ENCODE peak calls at places on chromosome 5, in eight cellular contexts. G, Q, O, X, Z, Y, A and C are unnamed samples.

GRCh38 chr5:13478831-13479465 is 465.5 kb downstream of the DNAH5 start:
- DNase-seq in G (peak), Q (peak), O (no peak), X (peak), Z (no peak), Y (peak), A (peak), C (peak)

GRCh38 chr5:174157048-174157447 is 111.5 kb downstream of the NSG2 start:
- DNase-seq in G (no peak), Q (no peak), O (no peak), X (no peak), Z (no peak), Y (no peak), A (no peak), C (no peak)

GRCh38 chr5:102539598-102539997 is 40.8 kb upstream of the SLCO6A1 start:
- DNase-seq in G (no peak), Q (no peak), O (no peak), X (no peak), Z (no peak), Y (no peak), A (no peak), C (no peak)

GRCh38 chr5:161230222-161230621 is 316.3 kb downstream of the GABRB2 start:
- DNase-seq in G (no peak), Q (peak), O (no peak), X (peak), Z (peak), Y (peak), A (peak), C (peak)

GRCh38 chr5:181190711-181191525 is 14.1 kb downstream of the TRIM7 start:
- DNase-seq in G (peak), Q (no peak), O (no peak), X (no peak), Z (peak), Y (no peak), A (no peak), C (peak)

GRCh38 chr5:59799668-59800374 is 93.7 kb downstream of the PDE4D start:
- DNase-seq in G (peak), Q (no peak), O (no peak), X (peak), Z (no peak), Y (peak), A (peak), C (peak)

GRCh38 chr5:132592521-132592920 is 35.7 kb downstream of the RAD50 start:
- DNase-seq in G (no peak), Q (no peak), O (no peak), X (no peak), Z (no peak), Y (no peak), A (no peak), C (peak)

GRCh38 chr5:16791036-16791705 is 144.9 kb downstream of the MYO10 start:
- DNase-seq in G (peak), Q (no peak), O (no peak), X (peak), Z (no peak), Y (peak), A (peak), C (peak)

GRCh38 chr5:36367524-36367923 is 65.8 kb upstream of the RANBP3L start:
- DNase-seq in G (no peak), Q (no peak), O (no peak), X (no peak), Z (no peak), Y (peak), A (no peak), C (peak)

GRCh38 chr5:103674739-103675138 is 112.2 kb upstream of the NUDT12 start:
- DNase-seq in G (no peak), Q (no peak), O (no peak), X (peak), Z (no peak), Y (no peak), A (no peak), C (no peak)

GRCh38 chr5:83632874-83633273 is 87.8 kb downstream of the HAPLN1 start:
- DNase-seq in G (peak), Q (no peak), O (no peak), X (no peak), Z (no peak), Y (no peak), A (no peak), C (peak)

GRCh38 chr5:12204761-12205160 is 300.5 kb upstream of the CTNND2 start:
- DNase-seq in G (no peak), Q (no peak), O (no peak), X (no peak), Z (no peak), Y (no peak), A (no peak), C (no peak)

GRCh38 chr5:132008163-132008473 is 3.3 kb downstream of the ACSL6 start:
- DNase-seq in G (no peak), Q (no peak), O (no peak), X (no peak), Z (no peak), Y (no peak), A (no peak), C (peak)

GRCh38 chr5:141515141-141515540 is 26.3 kb downstream of the PCDHGC5 start:
- DNase-seq in G (no peak), Q (no peak), O (no peak), X (no peak), Z (no peak), Y (no peak), A (no peak), C (no peak)

GRCh38 chr5:73692166-73692640 is 66.2 kb downstream of the ARHGEF28 start:
- DNase-seq in G (no peak), Q (no peak), O (no peak), X (no peak), Z (no peak), Y (no peak), A (no peak), C (no peak)

GRCh38 chr5:39379683-39380082 is 15.4 kb upstream of the C9 start:
- DNase-seq in G (no peak), Q (no peak), O (no peak), X (no peak), Z (no peak), Y (no peak), A (no peak), C (no peak)

GRCh38 chr5:149264432-149265069 is 7.1 kb upstream of the AFAP1L1 start:
- DNase-seq in G (no peak), Q (peak), O (no peak), X (no peak), Z (peak), Y (peak), A (peak), C (peak)

GRCh38 chr5:81425569-81425968 is 31.6 kb upstream of the ACOT12 start:
- DNase-seq in G (peak), Q (no peak), O (no peak), X (peak), Z (no peak), Y (no peak), A (peak), C (peak)

GRCh38 chr5:173001229-173001841 is 17.8 kb downstream of the ATP6V0E1 start:
- DNase-seq in G (no peak), Q (no peak), O (no peak), X (no peak), Z (no peak), Y (no peak), A (no peak), C (no peak)

GRCh38 chr5:77129386-77129785 is 42.3 kb upstream of the ZBED3 start:
- DNase-seq in G (no peak), Q (peak), O (no peak), X (no peak), Z (no peak), Y (no peak), A (no peak), C (peak)

GRCh38 chr5:121573844-121574243 is 277.8 kb upstream of the FTMT start:
- DNase-seq in G (no peak), Q (no peak), O (no peak), X (no peak), Z (no peak), Y (no peak), A (no peak), C (no peak)

GRCh38 chr5:100901851-100902341 is 1.2 kb downstream of the ST8SIA4 start:
- DNase-seq in G (no peak), Q (no peak), O (no peak), X (peak), Z (peak), Y (peak), A (peak), C (no peak)

GRCh38 chr5:122093861-122094650 is 16.0 kb upstream of the LOX start:
- DNase-seq in G (no peak), Q (no peak), O (no peak), X (no peak), Z (no peak), Y (no peak), A (no peak), C (no peak)

GRCh38 chr5:32283539-32284377 is 29.0 kb downstream of the MTMR12 start:
- DNase-seq in G (peak), Q (no peak), O (no peak), X (no peak), Z (no peak), Y (no peak), A (no peak), C (no peak)

GRCh38 chr5:352639-353598 is 31.4 kb downstream of the AHRR start:
- DNase-seq in G (no peak), Q (peak), O (no peak), X (no peak), Z (no peak), Y (no peak), A (no peak), C (no peak)

GRCh38 chr5:135128361-135128760 is 94.3 kb upstream of the PITX1 start:
- DNase-seq in G (no peak), Q (no peak), O (no peak), X (no peak), Z (no peak), Y (no peak), A (no peak), C (no peak)

GRCh38 chr5:145941096-145941676 is 4.8 kb downstream of the SH3RF2 start:
- DNase-seq in G (no peak), Q (no peak), O (no peak), X (no peak), Z (no peak), Y (peak), A (no peak), C (no peak)

GRCh38 chr5:141051526-141051876 is 327 bp downstream of the PCDHB1 start:
- DNase-seq in G (no peak), Q (peak), O (no peak), X (no peak), Z (no peak), Y (no peak), A (peak), C (no peak)

GRCh38 chr5:133309981-133310630 is 258.3 kb downstream of the HSPA4 start:
- DNase-seq in G (no peak), Q (no peak), O (no peak), X (no peak), Z (no peak), Y (no peak), A (no peak), C (no peak)

GRCh38 chr5:83715316-83716060 is 5.2 kb downstream of the HAPLN1 start:
- DNase-seq in G (no peak), Q (no peak), O (no peak), X (no peak), Z (no peak), Y (no peak), A (no peak), C (no peak)

GRCh38 chr5:176541338-176542134 is 4.3 kb upstream of the RNF44 start:
- DNase-seq in G (peak), Q (peak), O (no peak), X (no peak), Z (peak), Y (no peak), A (peak), C (peak)

GRCh38 chr5:151222769-151223446 is 984 bp downstream of the CCDC69 start:
- DNase-seq in G (no peak), Q (peak), O (no peak), X (no peak), Z (peak), Y (peak), A (no peak), C (no peak)

GRCh38 chr5:889075-889710 is 3.4 kb downstream of the BRD9 start:
- DNase-seq in G (no peak), Q (no peak), O (no peak), X (no peak), Z (no peak), Y (no peak), A (no peak), C (no peak)

GRCh38 chr5:102958481-102959011 is 161.4 kb downstream of the GIN1 start:
- DNase-seq in G (peak), Q (no peak), O (no peak), X (peak), Z (no peak), Y (no peak), A (no peak), C (no peak)

GRCh38 chr5:1247811-1248210 is 22.6 kb downstream of the SLC6A18 start:
- DNase-seq in G (no peak), Q (no peak), O (no peak), X (no peak), Z (no peak), Y (no peak), A (no peak), C (no peak)

GRCh38 chr5:35202319-35203111 is 27.8 kb downstream of the PRLR start:
- DNase-seq in G (peak), Q (peak), O (no peak), X (peak), Z (peak), Y (peak), A (no peak), C (peak)

GRCh38 chr5:177503351-177504085 is 6.1 kb downstream of the DOK3 start:
- DNase-seq in G (no peak), Q (no peak), O (no peak), X (no peak), Z (no peak), Y (no peak), A (no peak), C (no peak)